ENCODE peak calls at places on chromosomes 5 and 9, in seven cellular contexts. B, J, D, K, R, H and E are unnamed samples.

GRCh38 chr9:26264709-26265601 is 586.7 kb upstream of the TUSC1 start:
- DNase-seq in B (peak; percentile 93), J (no peak), D (peak; percentile 94), K (no peak), R (no peak), H (no peak), E (peak; percentile 5)

GRCh38 chr9:83106272-83106671 is 43.3 kb upstream of the RASEF start:
- DNase-seq in B (no peak), J (no peak), D (no peak), K (no peak), R (no peak), H (no peak), E (no peak)

GRCh38 chr9:133779081-133779480 is 40.9 kb upstream of the SARDH start:
- DNase-seq in B (no peak), J (no peak), D (no peak), K (no peak), R (no peak), H (no peak), E (no peak)

GRCh38 chr9:132494857-132495256 is 84.8 kb downstream of the CFAP77 start:
- DNase-seq in B (no peak), J (no peak), D (no peak), K (no peak), R (no peak), H (no peak), E (no peak)

GRCh38 chr5:61881821-61882220 is 424.2 kb upstream of the KIF2A start:
- DNase-seq in B (no peak), J (no peak), D (peak; percentile 53), K (no peak), R (no peak), H (no peak), E (peak; percentile 11)

GRCh38 chr5:67147768-67148167 is 48.8 kb downstream of the CD180 start:
- DNase-seq in B (no peak), J (no peak), D (peak; percentile 26), K (no peak), R (no peak), H (no peak), E (no peak)

GRCh38 chr9:136728548-136729123 is 14.1 kb downstream of the LCN10 start:
- DNase-seq in B (peak; percentile 20), J (no peak), D (peak; percentile 76), K (peak; percentile 77), R (peak; percentile 70), H (peak; percentile 32), E (no peak)

GRCh38 chr9:135134253-135135028 is 47.0 kb downstream of the OLFM1 start:
- DNase-seq in B (no peak), J (no peak), D (no peak), K (peak; percentile 65), R (no peak), H (no peak), E (no peak)

GRCh38 chr9:134284273-134284672 is 42.0 kb upstream of the RXRA start:
- DNase-seq in B (no peak), J (no peak), D (peak; percentile 19), K (peak; percentile 29), R (no peak), H (no peak), E (no peak)

GRCh38 chr9:34653610-34654072 is 1.7 kb downstream of the IL11RA start:
- DNase-seq in B (no peak), J (no peak), D (peak; percentile 66), K (peak; percentile 64), R (no peak), H (no peak), E (peak; percentile 67)

GRCh38 chr9:70413427-70413797 is 1.0 kb downstream of the KLF9 start:
- DNase-seq in B (no peak), J (no peak), D (peak; percentile 88), K (peak; percentile 82), R (peak; percentile 70), H (no peak), E (peak; percentile 85)

GRCh38 chr9:85431396-85432102 is 310.2 kb downstream of the AGTPBP1 start:
- DNase-seq in B (peak; percentile 89), J (no peak), D (peak; percentile 60), K (no peak), R (no peak), H (no peak), E (peak; percentile 30)
- H3K27ac ChIP-seq in B (peak overlapping the region; percentile 77), J (no peak overlapping the region), D (no peak overlapping the region), K (no peak overlapping the region), R (no peak overlapping the region), H (no peak overlapping the region), E (peak overlapping the region; percentile 20)

GRCh38 chr5:146466521-146467349 is 19.6 kb downstream of the TCERG1 start:
- DNase-seq in B (peak; percentile 42), J (no peak), D (peak; percentile 65), K (peak; percentile 28), R (peak; percentile 21), H (peak; percentile 15), E (no peak)

GRCh38 chr5:146457431-146457830 is 10.3 kb downstream of the TCERG1 start:
- DNase-seq in B (no peak), J (no peak), D (no peak), K (no peak), R (no peak), H (no peak), E (no peak)

GRCh38 chr5:146458894-146459293 is 11.8 kb downstream of the TCERG1 start:
- DNase-seq in B (no peak), J (no peak), D (no peak), K (no peak), R (no peak), H (no peak), E (no peak)

GRCh38 chr5:146463446-146463845 is 16.3 kb downstream of the TCERG1 start:
- DNase-seq in B (no peak), J (no peak), D (no peak), K (no peak), R (no peak), H (no peak), E (no peak)

GRCh38 chr5:146461319-146461718 is 14.2 kb downstream of the TCERG1 start:
- DNase-seq in B (peak; percentile 49), J (no peak), D (peak; percentile 36), K (no peak), R (no peak), H (no peak), E (no peak)
- TF ChIP-seq EZH2phosphoT487 in B (no peak), J (no peak), D (no peak), K (no peak), R (no peak), H (no peak), E (no peak)

GRCh38 chr5:75828029-75828428 is 110.8 kb upstream of the POC5 start:
- DNase-seq in B (no peak), J (no peak), D (no peak), K (no peak), R (no peak), H (no peak), E (no peak)
- H3K4me1 ChIP-seq in B (no peaks in the 10 kb centered on the region), J (no peaks in the 10 kb centered on the region), D (no peaks in the 10 kb centered on the region), K (no peaks in the 10 kb centered on the region), R (no peaks in the 10 kb centered on the region), H (no peaks in the 10 kb centered on the region), E (no peaks in the 10 kb centered on the region)

DNA sequence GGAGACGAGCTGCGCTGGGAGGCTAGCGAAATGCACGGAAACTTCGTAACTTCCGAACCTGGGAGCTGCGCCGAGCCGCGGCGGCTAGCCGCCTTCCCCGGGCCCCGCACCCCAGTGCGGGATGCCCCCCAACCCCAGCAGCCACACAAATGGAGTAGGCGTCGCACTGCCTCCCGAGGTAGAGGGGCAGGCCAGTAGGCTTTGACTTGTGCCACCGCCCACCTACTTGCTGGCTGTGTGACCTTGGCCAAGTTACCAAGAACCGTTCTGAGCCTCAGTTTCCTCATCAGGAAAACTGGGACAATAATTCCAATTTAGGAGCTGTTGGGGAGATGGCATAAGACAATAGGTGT is 540 bp upstream of the STRBP start:
- DNase-seq in B (no peak), J (no peak), D (no peak), K (no peak), R (no peak), H (no peak), E (no peak)
- H3K27ac ChIP-seq in B (no peak overlapping the region), J (peak overlapping the region; percentile 19), D (no peak overlapping the region), K (peak overlapping the region; percentile 54), R (peak overlapping the region; percentile 55), H (peak overlapping the region; percentile 42), E (peak overlapping the region; percentile 72)

GRCh38 chr5:122142480-122142879 is 13.1 kb downstream of the ZNF474 start:
- DNase-seq in B (peak; percentile 69), J (no peak), D (peak; percentile 93), K (no peak), R (no peak), H (no peak), E (no peak)
- TF ChIP-seq EZH2phosphoT487 in B (no peak), J (no peak), D (peak; percentile 34), K (no peak), R (no peak), H (no peak), E (no peak)

GRCh38 chr5:136027316-136027715 is 1.5 kb upstream of the TGFBI start:
- DNase-seq in B (no peak), J (no peak), D (no peak), K (no peak), R (no peak), H (no peak), E (no peak)

GRCh38 chr5:136025900-136026299 is 2.9 kb upstream of the TGFBI start:
- DNase-seq in B (no peak), J (no peak), D (peak; percentile 62), K (no peak), R (no peak), H (no peak), E (no peak)

GRCh38 chr5:136028090-136028489 is 698 bp upstream of the TGFBI start:
- DNase-seq in B (no peak), J (no peak), D (no peak), K (no peak), R (no peak), H (no peak), E (no peak)

GRCh38 chr5:136028782-136029742 is at the start of gene TGFBI:
- DNase-seq in B (peak; percentile 42), J (no peak), D (peak; percentile 92), K (peak; percentile 54), R (peak; percentile 92), H (no peak), E (peak; percentile 87)

DNA sequence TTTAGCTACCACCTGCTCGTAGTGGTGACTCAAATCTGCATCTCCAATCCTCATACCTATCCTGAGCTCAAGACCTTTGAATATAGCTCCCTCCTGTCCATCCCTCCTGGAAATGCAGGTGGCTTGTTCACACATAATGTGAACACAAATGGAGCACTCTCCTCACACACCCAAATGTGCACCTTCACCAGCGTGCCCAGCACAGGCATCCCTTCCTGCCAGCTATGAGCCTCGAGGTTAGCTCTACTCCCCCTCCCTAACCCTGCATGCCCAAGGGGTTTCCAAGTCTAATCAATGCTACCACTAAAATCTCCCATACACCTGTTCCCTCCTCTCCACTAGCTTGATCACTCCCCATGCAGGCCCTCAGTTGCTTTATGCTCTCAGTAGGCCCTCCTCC is 2.2 kb upstream of the TGFBI start:
- DNase-seq in B (no peak), J (no peak), D (no peak), K (no peak), R (no peak), H (no peak), E (no peak)
- H3K4me1 ChIP-seq in B (peaks cover 3% of the 10 kb centered on the region), J (peaks cover 2% of the 10 kb centered on the region), D (peaks cover 46% of the 10 kb centered on the region), K (peaks cover 19% of the 10 kb centered on the region), R (peaks cover 2% of the 10 kb centered on the region), H (peaks cover 15% of the 10 kb centered on the region), E (peaks cover 19% of the 10 kb centered on the region)

GRCh38 chr5:95862636-95863382 is 40.3 kb upstream of the GLRX start:
- DNase-seq in B (peak; percentile 60), J (no peak), D (no peak), K (no peak), R (no peak), H (no peak), E (no peak)
- H3K27ac ChIP-seq in B (peak overlapping the region; percentile 99), J (no peak overlapping the region), D (peak overlapping the region; percentile 98), K (no peak overlapping the region), R (no peak overlapping the region), H (no peak overlapping the region), E (peak overlapping the region; percentile 89)